ENCODE peak calls at places on chromosomes 7 and 10, in seven cellular contexts. O is GM12865, T is GM10248, P is B cell, C is PC-3, K is brain microvascular endothelial cell, Q is MCF 10A. U is an unnamed sample.

GRCh38 chr7:2175514-2175913 is 57.2 kb downstream of the MAD1L1 start:
- DNase-seq in Q (peak; percentile 95), K (peak; percentile 91), O (no peak), C (peak; percentile 90), P (no peak), T (no peak), U (peak; percentile 55)

GRCh38 chr7:1564603-1565022 is 5.2 kb downstream of the PSMG3 start:
- DNase-seq in P (no peak), T (no peak), Q (peak; percentile 64), C (peak; percentile 26), K (no peak), O (no peak), U (no peak)

GRCh38 chr7:35485436-35485835 is 209.5 kb downstream of the HERPUD2 start:
- DNase-seq in C (no peak), K (no peak), P (no peak), O (no peak), Q (no peak), T (no peak), U (no peak)

GRCh38 chr7:2633538-2634264 is 1.9 kb downstream of the TTYH3 start:
- DNase-seq in Q (peak; percentile 83), O (no peak), C (peak; percentile 61), P (no peak), T (no peak), K (peak; percentile 80), U (peak; percentile 78)

GRCh38 chr7:105806592-105807266 is 69.7 kb downstream of the ATXN7L1 start:
- DNase-seq in O (peak; percentile 84), C (peak; percentile 77), T (peak; percentile 63), K (peak; percentile 74), Q (peak; percentile 69), P (peak; percentile 20), U (no peak)

GRCh38 chr7:34339061-34339526 is 318.9 kb upstream of the NPSR1 start:
- DNase-seq in P (no peak), C (no peak), K (peak; percentile 18), T (no peak), O (no peak), Q (peak; percentile 15), U (no peak)

GRCh38 chr10:3412071-3412582 is 239.5 kb upstream of the PITRM1 start:
- DNase-seq in P (no peak), K (no peak), O (no peak), C (no peak), T (no peak), Q (no peak), U (no peak)

GRCh38 chr10:5446390-5446926 is 34.1 kb downstream of the NET1 start:
- DNase-seq in T (peak; percentile 58), K (peak; percentile 82), P (peak; percentile 92), Q (peak; percentile 79), C (peak; percentile 83), O (peak; percentile 74), U (peak; percentile 94)

GRCh38 chr10:62045765-62046521 is 144.4 kb downstream of the ARID5B start:
- DNase-seq in C (peak; percentile 99), P (peak; percentile 32), K (peak; percentile 93), Q (no peak), O (peak; percentile 43), T (no peak), U (no peak)

GRCh38 chr7:130385600-130386066 is 5.3 kb downstream of the CPA1 start:
- DNase-seq in O (no peak), Q (no peak), C (no peak), K (no peak), P (no peak), T (no peak), U (no peak)

GRCh38 chr7:158285383-158285770 is 302.2 kb downstream of the PTPRN2 start:
- DNase-seq in T (no peak), P (no peak), O (no peak), Q (no peak), C (no peak), K (no peak), U (no peak)

GRCh38 chr7:73985737-73986141 is 42.2 kb upstream of the ELN start:
- DNase-seq in O (no peak), T (no peak), P (no peak), C (no peak), K (no peak), Q (no peak), U (no peak)

GRCh38 chr7:71657386-71657785 is 525.4 kb downstream of the GALNT17 start:
- DNase-seq in Q (no peak), C (no peak), T (no peak), K (no peak), O (no peak), P (no peak), U (no peak)

GRCh38 chr7:23945472-23945871 is 235.5 kb downstream of the STK31 start:
- DNase-seq in C (no peak), P (no peak), T (no peak), K (no peak), O (no peak), Q (no peak), U (no peak)

GRCh38 chr10:14060320-14061070 is 270.2 kb downstream of the FRMD4A start:
- DNase-seq in T (no peak), K (no peak), P (no peak), O (no peak), C (no peak), Q (no peak), U (no peak)

DNA sequence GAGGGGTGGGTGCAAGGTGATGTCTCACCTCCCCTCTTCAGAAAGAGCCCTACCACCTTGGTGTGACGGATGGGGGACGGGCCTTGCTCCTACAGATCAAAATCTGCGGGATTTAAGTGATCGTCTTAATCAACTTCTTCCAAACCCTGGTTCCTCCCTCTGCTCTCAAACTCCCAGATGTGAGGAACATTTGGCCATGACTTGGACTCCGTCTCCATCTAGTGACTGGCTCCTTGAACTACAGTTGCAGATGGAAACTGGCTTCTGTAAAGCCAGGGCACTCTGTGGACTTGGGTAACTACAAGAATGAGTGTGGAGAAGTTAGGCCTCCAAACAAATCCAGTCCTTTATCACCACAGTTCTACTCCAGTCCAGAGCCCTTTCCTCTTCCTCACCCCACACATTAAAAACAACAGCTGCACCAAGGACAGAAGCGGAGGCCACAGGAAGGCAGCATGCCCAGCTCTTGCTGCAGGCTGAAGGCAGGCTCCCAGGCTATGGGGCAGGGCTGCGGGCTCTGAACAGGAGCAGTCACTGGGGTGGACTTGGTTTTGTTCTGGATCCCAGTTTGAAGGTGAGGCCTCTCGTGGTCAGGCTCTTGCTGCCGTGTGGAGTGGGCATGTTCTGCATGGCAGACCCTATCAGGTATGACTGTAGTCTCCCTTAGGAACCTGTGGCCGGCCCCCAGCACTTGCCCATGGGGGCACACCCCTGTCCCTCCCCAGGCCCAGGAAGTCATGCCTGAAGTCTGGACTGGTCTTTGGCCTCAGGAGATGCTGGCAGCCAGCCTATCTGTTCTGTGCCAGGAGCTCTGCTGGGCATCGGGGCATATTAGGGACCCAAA is 79.4 kb downstream of the VWC2 start:
- DNase-seq in Q (peak; percentile 66), P (peak; percentile 2), C (peak; percentile 74), T (peak; percentile 59), O (peak; percentile 64), K (peak; percentile 50), U (peak; percentile 26)
- TF ChIP-seq CTCF in Q (peak; percentile 90), P (no peak), C (peak; percentile 85), T (peak; percentile 90), O (peak; percentile 89), K (peak; percentile 66), U (peak; percentile 67)

DNA sequence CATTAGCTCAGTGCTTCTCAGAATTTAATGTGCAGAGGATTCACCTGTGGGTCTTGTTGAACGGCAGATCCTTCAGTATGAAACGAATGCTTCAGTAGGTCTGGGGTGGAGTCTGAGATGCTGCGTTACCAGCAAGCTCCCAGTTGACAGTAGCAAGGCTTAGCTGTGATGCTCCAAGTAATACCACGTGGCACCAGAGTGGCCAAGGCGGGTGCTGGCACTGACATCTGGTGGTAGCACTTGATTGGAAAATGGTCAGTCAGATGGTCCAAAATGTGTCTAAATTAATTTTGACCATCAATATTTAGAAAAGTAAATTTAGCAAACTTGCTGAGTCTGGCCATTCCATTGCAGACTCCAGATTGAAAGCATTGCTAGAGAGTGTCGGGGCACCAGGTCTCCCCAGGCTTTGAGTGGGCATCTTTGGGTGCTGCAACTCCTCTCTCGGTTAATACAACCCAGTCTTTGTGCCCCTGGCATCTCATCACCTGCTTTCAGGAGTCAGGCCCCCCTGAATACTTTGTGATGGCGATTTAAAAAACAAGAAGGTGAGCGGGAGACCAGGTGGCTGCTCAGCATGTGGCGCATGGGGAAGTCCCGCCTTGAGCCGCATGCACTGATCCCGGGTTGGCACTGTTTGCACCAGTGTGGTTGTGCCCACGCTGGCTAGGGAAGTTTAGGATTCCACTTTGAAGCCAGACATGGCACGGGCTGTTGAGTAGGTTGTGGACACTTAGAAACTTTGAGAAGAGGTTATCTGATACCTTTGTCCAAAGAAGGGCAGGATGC is 130.0 kb downstream of the NT5C2 start:
- DNase-seq in K (no peak), O (no peak), P (no peak), C (peak; percentile 27), Q (peak; percentile 13), T (no peak), U (no peak)
- TF ChIP-seq CTCF in K (peak; percentile 37), O (no peak), P (no peak), C (peak; percentile 47), Q (no peak), T (no peak), U (no peak)

GRCh38 chr7:27662490-27663205 is at the start of gene HIBADH:
- DNase-seq in P (peak; percentile 97), C (peak; percentile 99), T (peak; percentile 98), K (peak; percentile 100), Q (peak; percentile 99), O (peak; percentile 99), U (peak; percentile 99)

GRCh38 chr7:27656724-27657123 is 6.0 kb downstream of the HIBADH start:
- DNase-seq in Q (no peak), P (no peak), T (no peak), C (no peak), O (no peak), K (no peak), U (no peak)

GRCh38 chr7:27663989-27664331 is 1.3 kb upstream of the HIBADH start:
- DNase-seq in O (no peak), P (no peak), Q (no peak), K (no peak), T (no peak), C (no peak), U (no peak)

DNA sequence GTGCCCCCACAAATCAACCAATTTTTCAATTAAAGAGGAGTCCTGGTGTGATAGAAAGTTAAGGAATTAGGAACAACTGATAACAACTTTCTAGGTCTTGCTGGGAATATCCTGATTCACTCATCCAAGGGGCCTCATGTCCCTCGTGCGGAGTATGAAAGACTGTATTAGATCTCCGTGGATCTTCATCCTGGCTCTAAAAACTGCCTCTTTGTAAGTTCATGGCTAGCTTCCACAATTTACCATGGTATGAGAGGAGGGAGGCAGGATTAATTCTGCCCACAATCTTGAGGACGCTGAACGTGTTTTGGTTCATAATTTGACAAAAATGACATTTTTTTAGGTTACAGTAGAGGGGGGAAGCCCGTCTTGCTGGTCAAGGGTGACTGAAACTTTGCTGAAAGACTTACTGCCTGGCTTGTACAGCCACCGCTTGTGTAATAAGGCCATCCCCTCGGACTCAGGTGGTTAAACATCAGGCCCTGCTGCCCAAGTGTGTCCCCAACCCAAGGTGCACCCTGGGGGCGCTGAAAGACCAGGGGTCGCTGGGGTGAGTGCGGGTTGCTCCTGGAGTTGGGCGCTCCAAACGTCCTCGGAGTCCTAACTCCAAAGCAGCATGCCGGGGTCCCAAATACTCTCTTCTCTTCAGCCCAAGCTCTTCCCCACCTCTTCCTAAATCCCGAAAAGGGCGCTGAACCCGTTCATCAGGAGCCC is 750 bp downstream of the HIBADH start:
- DNase-seq in K (no peak), Q (no peak), O (peak; percentile 49), P (peak; percentile 34), C (no peak), T (peak; percentile 38), U (peak; percentile 35)
- TF ChIP-seq CTCF in K (no peak), Q (no peak), O (peak; percentile 2), P (no peak), C (no peak), T (no peak), U (no peak)

GRCh38 chr10:110848106-110848505 is 23.6 kb upstream of the PDCD4 start:
- DNase-seq in C (no peak), K (no peak), O (no peak), P (no peak), T (no peak), Q (no peak), U (no peak)
- TF ChIP-seq CTCF in C (no peak), K (no peak), O (no peak), P (no peak), T (no peak), Q (no peak), U (no peak)

U was measured in uterus.